ENCODE peak calls at places on chromosomes 3 and 15, in nine cellular contexts. V is upper lobe of right lung, C is mesendoderm, G is ovary, J is PC-3, B is left lung, N is pancreas, U is PC-9, E is mammary epithelial cell. X is an unnamed sample.

GRCh38 chr3:53092942-53093341 is 37.3 kb downstream of the RFT1 start:
- DNase-seq in B (no peak), U (no peak), E (no peak), C (no peak), G (no peak), J (no peak), N (no peak), V (no peak), X (no peak)

GRCh38 chr3:46461971-46462910 is 2.5 kb downstream of the LTF start:
- DNase-seq in B (no peak), N (no peak), V (no peak), G (no peak), U (no peak), E (peak), J (peak), C (peak), X (no peak)

GRCh38 chr15:100207053-100207452 is 134.7 kb downstream of the ADAMTS17 start:
- DNase-seq in E (no peak), C (peak), G (peak), J (peak), B (no peak), V (no peak), U (no peak), N (peak), X (no peak)

GRCh38 chr15:37058316-37058985 is 41.9 kb downstream of the MEIS2 start:
- DNase-seq in J (no peak), V (no peak), U (no peak), N (no peak), E (no peak), B (no peak), G (no peak), C (peak), X (no peak)

GRCh38 chr3:43004282-43004681 is 25.2 kb downstream of the GASK1A start:
- DNase-seq in N (no peak), G (no peak), J (peak), E (peak), C (no peak), B (no peak), V (no peak), U (no peak), X (no peak)

GRCh38 chr15:95450413-95450812 is 880.1 kb upstream of the NR2F2 start:
- DNase-seq in B (no peak), V (no peak), U (no peak), J (no peak), C (no peak), N (no peak), E (peak), G (no peak), X (no peak)

GRCh38 chr15:26667222-26667988 is 105.5 kb downstream of the GABRB3 start:
- DNase-seq in B (no peak), C (peak), G (no peak), E (no peak), U (no peak), J (no peak), N (peak), V (peak), X (peak)

GRCh38 chr15:64775551-64776401 is at the start of gene RBPMS2:
- DNase-seq in G (peak), N (peak), B (peak), U (no peak), E (no peak), C (peak), V (no peak), J (no peak), X (no peak)

GRCh38 chr3:41148901-41149300 is 50.4 kb upstream of the CTNNB1 start:
- DNase-seq in G (no peak), E (no peak), B (no peak), C (no peak), N (no peak), V (no peak), J (no peak), U (no peak), X (no peak)

GRCh38 chr15:70618929-70619328 is 144.4 kb downstream of the UACA start:
- DNase-seq in U (no peak), C (no peak), J (peak), V (no peak), B (no peak), N (no peak), E (no peak), G (no peak), X (no peak)

GRCh38 chr3:185308126-185308754 is 54.4 kb upstream of the EHHADH start:
- DNase-seq in C (peak), V (no peak), E (peak), J (peak), G (no peak), N (peak), B (no peak), U (peak), X (no peak)

GRCh38 chr3:172550347-172550943 is 27.2 kb upstream of the TNFSF10 start:
- DNase-seq in J (peak), U (peak), E (peak), B (no peak), C (no peak), G (no peak), N (no peak), V (no peak), X (no peak)

GRCh38 chr3:42535981-42536784 is 33.7 kb downstream of the VIPR1 start:
- DNase-seq in U (no peak), G (no peak), E (peak), J (peak), B (peak), N (no peak), V (no peak), C (peak), X (no peak)

GRCh38 chr3:131303848-131304247 is 77.7 kb upstream of the NUDT16 start:
- DNase-seq in C (no peak), V (no peak), U (peak), B (no peak), J (peak), N (no peak), G (no peak), E (peak), X (no peak)

GRCh38 chr15:99343836-99344551 is 92.7 kb downstream of the LRRC28 start:
- DNase-seq in E (no peak), B (no peak), J (no peak), C (peak), G (peak), V (no peak), N (no peak), U (no peak), X (no peak)

GRCh38 chr3:28989646-28990089 is 291.2 kb upstream of the RBMS3 start:
- DNase-seq in N (no peak), V (no peak), G (no peak), B (no peak), U (no peak), E (no peak), C (no peak), J (peak), X (no peak)

GRCh38 chr3:139187648-139188047 is 143.0 kb upstream of the PRR23C start:
- DNase-seq in U (no peak), B (no peak), N (no peak), G (no peak), J (no peak), V (no peak), C (peak), E (no peak), X (no peak)

GRCh38 chr3:11467875-11468274 is 175.8 kb downstream of the VGLL4 start:
- DNase-seq in N (no peak), U (no peak), V (no peak), B (no peak), C (no peak), J (no peak), E (no peak), G (no peak), X (no peak)

GRCh38 chr3:72820405-72820804 is 27.8 kb downstream of the SHQ1 start:
- DNase-seq in G (no peak), J (peak), C (no peak), B (no peak), N (peak), V (no peak), E (peak), U (peak), X (no peak)

GRCh38 chr3:172464306-172464705 is 16.1 kb upstream of the GHSR start:
- DNase-seq in V (no peak), J (no peak), N (no peak), E (no peak), C (no peak), G (no peak), B (no peak), U (no peak), X (no peak)

GRCh38 chr3:113744941-113745272 is 1.1 kb downstream of the NAA50 start:
- DNase-seq in V (no peak), J (no peak), N (no peak), U (no peak), C (no peak), E (no peak), B (no peak), G (no peak), X (no peak)

GRCh38 chr3:114121996-114122709 is 56.7 kb downstream of the DRD3 start:
- DNase-seq in V (no peak), C (no peak), U (no peak), B (no peak), N (no peak), G (no peak), J (peak), E (peak), X (no peak)

GRCh38 chr3:8596706-8597514 is 47.7 kb downstream of the SSUH2 start:
- DNase-seq in V (no peak), B (no peak), J (no peak), E (peak), G (no peak), N (no peak), C (no peak), U (no peak), X (no peak)

GRCh38 chr15:57510647-57511046 is 81.1 kb upstream of the MYZAP start:
- DNase-seq in E (no peak), C (no peak), B (no peak), G (no peak), N (peak), J (no peak), U (no peak), V (no peak), X (no peak)

GRCh38 chr3:179745109-179745508 is 92.3 kb downstream of the USP13 start:
- DNase-seq in V (no peak), B (no peak), N (no peak), U (no peak), G (no peak), C (no peak), E (no peak), J (no peak), X (no peak)

GRCh38 chr15:50151468-50151867 is 30.5 kb upstream of the SLC27A2 start:
- DNase-seq in E (no peak), V (no peak), B (no peak), G (no peak), N (no peak), C (no peak), J (no peak), U (no peak), X (no peak)

GRCh38 chr3:185070491-185071335 is 82.1 kb downstream of the C3orf70 start:
- DNase-seq in G (no peak), J (peak), U (no peak), V (no peak), N (no peak), B (no peak), E (peak), C (peak), X (no peak)

GRCh38 chr15:89163271-89164055 is 57.9 kb downstream of the RLBP1 start:
- DNase-seq in G (no peak), E (no peak), C (no peak), J (no peak), B (no peak), V (no peak), N (no peak), U (no peak), X (no peak)

GRCh38 chr3:194070634-194071409 is 65.1 kb upstream of the HES1 start:
- DNase-seq in J (peak), U (peak), C (peak), E (peak), N (peak), B (peak), V (peak), G (peak), X (peak)

DNA sequence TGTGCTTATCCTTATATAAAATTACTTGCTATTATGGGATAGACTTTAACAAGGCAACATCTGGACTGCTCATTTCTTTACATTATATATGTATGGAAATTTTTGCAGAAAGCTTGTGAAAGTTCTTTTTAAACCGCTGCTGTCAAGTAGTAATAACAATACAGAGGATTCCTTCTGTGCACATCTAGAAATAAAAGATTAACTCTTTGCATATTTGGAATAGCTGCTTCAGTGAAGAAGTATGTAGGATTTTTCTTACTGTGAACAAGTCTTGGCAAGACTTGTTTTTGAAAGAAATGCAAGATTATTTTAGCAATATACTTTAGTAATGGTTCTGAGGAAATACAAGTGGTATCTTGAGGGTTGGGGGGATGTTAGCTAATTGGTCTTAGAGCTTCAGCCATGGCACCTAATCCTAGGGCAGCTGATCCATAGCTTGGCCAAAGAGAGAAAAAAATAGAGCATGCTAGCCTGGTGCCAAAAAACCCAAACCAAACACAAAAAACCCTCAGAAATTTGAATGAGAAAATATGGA is 4.3 kb downstream of the PRKCI start:
- DNase-seq in J (no peak), C (no peak), N (no peak), U (no peak), G (no peak), E (no peak), V (no peak), B (no peak), X (no peak)
- H3K27ac ChIP-seq in J (no peak), C (no peak), N (no peak), U (peak), G (no peak), E (no peak), V (no peak), B (no peak), X (no peak)

DNA sequence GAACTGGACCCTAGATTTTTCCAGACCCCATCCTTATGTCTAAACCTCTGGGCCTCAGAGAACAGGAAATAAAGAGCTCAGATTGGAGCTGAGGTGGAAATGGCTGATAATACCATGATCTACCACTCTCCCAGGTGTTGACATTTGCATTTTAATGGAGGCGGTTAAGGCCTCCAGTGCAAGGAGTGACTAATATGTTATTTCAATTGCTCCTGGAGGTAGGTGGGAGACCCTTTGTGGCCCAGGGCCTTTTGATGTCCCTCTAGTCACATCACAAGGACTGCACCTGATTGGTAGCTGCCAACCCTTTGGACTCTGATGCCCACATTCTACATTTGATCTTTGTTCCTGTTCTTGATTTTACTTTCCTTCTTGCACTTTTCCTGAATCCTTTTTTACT is 9.0 kb upstream of the ADCY5 start:
- DNase-seq in V (no peak), E (no peak), U (no peak), G (no peak), C (no peak), J (no peak), B (no peak), N (no peak), X (no peak)
- H3K4me3 ChIP-seq in V (no peak), E (no peak), U (no peak), G (no peak), C (no peak), J (no peak), B (no peak), N (no peak), X (no peak)

GRCh38 chr3:64176461-64176996 is 48.7 kb downstream of the PRICKLE2 start:
- DNase-seq in B (no peak), E (peak), V (no peak), G (no peak), U (no peak), C (no peak), N (no peak), J (peak), X (no peak)

GRCh38 chr3:64179249-64179648 is 46.0 kb downstream of the PRICKLE2 start:
- DNase-seq in B (no peak), E (no peak), U (no peak), V (no peak), C (no peak), N (no peak), G (no peak), J (no peak), X (no peak)

GRCh38 chr3:64174328-64174727 is 50.9 kb downstream of the PRICKLE2 start:
- DNase-seq in E (peak), B (no peak), U (peak), G (no peak), V (no peak), N (no peak), J (peak), C (no peak), X (no peak)

GRCh38 chr3:64179860-64180259 is 45.4 kb downstream of the PRICKLE2 start:
- DNase-seq in B (no peak), C (no peak), G (no peak), N (no peak), E (no peak), J (no peak), U (no peak), V (no peak), X (no peak)

GRCh38 chr3:64178419-64178818 is 46.8 kb downstream of the PRICKLE2 start:
- DNase-seq in B (no peak), G (no peak), U (no peak), N (no peak), E (no peak), V (no peak), J (peak), C (no peak), X (no peak)
- H3K27ac ChIP-seq in B (no peak), G (no peak), U (no peak), N (no peak), E (no peak), V (no peak), J (peak), C (no peak), X (no peak)

GRCh38 chr15:68542348-68542747 is 36.4 kb upstream of the CORO2B start:
- DNase-seq in C (no peak), U (no peak), B (no peak), N (no peak), G (no peak), E (no peak), V (no peak), J (no peak), X (no peak)

GRCh38 chr15:68541743-68542142 is 37.0 kb upstream of the CORO2B start:
- DNase-seq in N (no peak), G (no peak), B (no peak), J (no peak), C (no peak), U (no peak), V (no peak), E (no peak), X (no peak)

GRCh38 chr15:68546318-68546717 is 32.5 kb upstream of the CORO2B start:
- DNase-seq in E (no peak), U (no peak), B (no peak), C (no peak), V (no peak), N (no peak), G (no peak), J (no peak), X (no peak)

GRCh38 chr15:68542771-68543544 is 35.8 kb upstream of the CORO2B start:
- DNase-seq in J (peak), G (no peak), N (no peak), C (peak), B (no peak), E (peak), U (no peak), V (no peak), X (no peak)

DNA sequence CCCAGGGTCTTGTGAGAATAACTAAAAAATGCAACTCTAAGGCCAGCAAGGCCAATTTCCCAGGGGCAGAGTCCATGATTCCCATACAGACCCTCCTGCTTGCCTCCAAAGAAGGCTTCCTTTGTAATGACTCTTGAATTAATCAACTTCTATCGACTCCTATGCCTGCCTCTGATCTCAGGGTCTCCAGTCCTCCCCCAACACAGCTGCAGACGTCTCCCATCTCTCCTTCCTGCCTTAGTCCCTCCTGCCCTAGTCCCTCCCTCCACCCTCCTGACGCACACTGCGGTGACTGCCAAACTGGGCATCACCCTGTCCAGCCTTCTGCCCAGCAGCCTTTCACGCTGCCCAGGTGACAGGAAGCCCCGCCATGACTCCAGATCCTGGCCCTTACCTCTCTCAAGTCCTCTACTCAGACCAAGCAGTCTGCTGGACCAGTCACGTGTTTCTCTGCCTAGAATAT is 35.2 kb upstream of the CORO2B start:
- DNase-seq in V (no peak), C (no peak), N (no peak), U (no peak), B (peak), G (no peak), E (no peak), J (no peak), X (no peak)
- H3K4me3 ChIP-seq in V (no peak), C (no peak), N (no peak), U (no peak), B (no peak), G (no peak), E (no peak), J (no peak), X (no peak)

GRCh38 chr3:15726881-15727280 is 70.9 kb downstream of the ANKRD28 start:
- DNase-seq in C (no peak), U (no peak), J (no peak), E (no peak), N (no peak), V (no peak), B (no peak), G (no peak), X (no peak)
- H3K27ac ChIP-seq in C (no peak), U (no peak), J (no peak), E (peak), N (no peak), V (no peak), B (no peak), G (no peak), X (no peak)

X was measured in lower lobe of right lung.